ENCODE peak calls at places on chromosomes 5 and 9, in four cellular contexts. C is activated CD4-positive, alpha-beta T cell treated with anti-CD3 and anti-CD28 coated beads for 48 hours; B is midbrain; P is SW 1271. G is an unnamed sample.

GRCh38 chr5:117713585-117714198 is 1139.1 kb upstream of the SEMA6A start:
- DNase-seq in B (no peak), C (no peak), P (no peak), G (no peak)

GRCh38 chr5:157511656-157512644 is 51.9 kb downstream of the NIPAL4 start:
- DNase-seq in B (peak), C (peak), P (peak), G (peak)

GRCh38 chr9:123397975-123398374 is 42.0 kb downstream of the CRB2 start:
- DNase-seq in C (no peak), B (no peak), P (no peak), G (no peak)

GRCh38 chr9:91659529-91660294 is 236.1 kb upstream of the NFIL3 start:
- DNase-seq in P (no peak), C (peak), B (no peak), G (no peak)

GRCh38 chr5:145244788-145245187 is 590.4 kb downstream of the PRELID2 start:
- DNase-seq in P (no peak), C (no peak), B (no peak), G (peak)

GRCh38 chr5:132785864-132786263 is 8.8 kb upstream of the SEPTIN8 start:
- DNase-seq in P (no peak), C (no peak), B (no peak), G (no peak)

GRCh38 chr5:154811653-154812465 is 38.5 kb downstream of the FAXDC2 start:
- DNase-seq in B (peak), C (peak), P (no peak), G (peak)

GRCh38 chr9:20898885-20899554 is 132.4 kb downstream of the HACD4 start:
- DNase-seq in B (no peak), C (peak), P (no peak), G (peak)

GRCh38 chr9:100222674-100223073 is 123.6 kb downstream of the INVS start:
- DNase-seq in P (no peak), B (peak), C (no peak), G (no peak)